ENCODE peak calls at places on chromosomes 5 and 9, in six cellular contexts. One of them, this sample, is unnamed.

GRCh38 chr5:146240951-146241350 is 37.5 kb downstream of the RBM27 start:
- DNase-seq in uterus: no peak
- DNase-seq in fibroblast of lung: peak; percentile 37
- DNase-seq in foreskin fibroblast: no peak
- DNase-seq in MM.1S: no peak
- DNase-seq in ovary: no peak
- DNase-seq in this sample: peak; percentile 0

GRCh38 chr9:69554945-69555344 is 117.2 kb downstream of the APBA1 start:
- DNase-seq in foreskin fibroblast: peak; percentile 78
- DNase-seq in fibroblast of lung: peak; percentile 89
- DNase-seq in uterus: no peak
- DNase-seq in ovary: no peak
- DNase-seq in MM.1S: no peak
- DNase-seq in this sample: peak; percentile 52

GRCh38 chr5:1564182-1564748 is 40.5 kb upstream of the LPCAT1 start:
- DNase-seq in MM.1S: no peak
- DNase-seq in fibroblast of lung: peak; percentile 67
- DNase-seq in ovary: no peak
- DNase-seq in foreskin fibroblast: peak; percentile 30
- DNase-seq in uterus: no peak
- DNase-seq in this sample: no peak

GRCh38 chr9:42386477-42386876 is 203.0 kb downstream of the SPATA31A6 start:
- DNase-seq in foreskin fibroblast: no peak
- DNase-seq in fibroblast of lung: no peak
- DNase-seq in uterus: no peak
- DNase-seq in ovary: no peak
- DNase-seq in MM.1S: no peak
- DNase-seq in this sample: no peak

GRCh38 chr5:36373527-36374086 is 71.9 kb upstream of the RANBP3L start:
- DNase-seq in ovary: no peak
- DNase-seq in uterus: peak; percentile 45
- DNase-seq in foreskin fibroblast: peak; percentile 75
- DNase-seq in fibroblast of lung: peak; percentile 85
- DNase-seq in MM.1S: no peak
- DNase-seq in this sample: no peak

GRCh38 chr9:21018177-21018576 is 13.3 kb downstream of the HACD4 start:
- DNase-seq in MM.1S: no peak
- DNase-seq in ovary: no peak
- DNase-seq in uterus: no peak
- DNase-seq in foreskin fibroblast: no peak
- DNase-seq in fibroblast of lung: no peak
- DNase-seq in this sample: no peak

GRCh38 chr5:41256400-41256799 is 43.1 kb upstream of the C6 start:
- DNase-seq in uterus: no peak
- DNase-seq in ovary: no peak
- DNase-seq in foreskin fibroblast: no peak
- DNase-seq in MM.1S: no peak
- DNase-seq in fibroblast of lung: peak; percentile 27
- DNase-seq in this sample: no peak

GRCh38 chr9:20463823-20464222 is 158.5 kb downstream of the MLLT3 start:
- DNase-seq in uterus: no peak
- DNase-seq in fibroblast of lung: no peak
- DNase-seq in MM.1S: no peak
- DNase-seq in ovary: no peak
- DNase-seq in foreskin fibroblast: no peak
- DNase-seq in this sample: no peak

GRCh38 chr5:176174345-176175025 is 63.7 kb upstream of the SIMC1 start:
- DNase-seq in ovary: no peak
- DNase-seq in uterus: no peak
- DNase-seq in foreskin fibroblast: no peak
- DNase-seq in MM.1S: no peak
- DNase-seq in fibroblast of lung: no peak
- DNase-seq in this sample: no peak

GRCh38 chr9:95092321-95093072 is 225.0 kb downstream of the FANCC start:
- DNase-seq in MM.1S: no peak
- DNase-seq in foreskin fibroblast: peak; percentile 41
- DNase-seq in uterus: no peak
- DNase-seq in fibroblast of lung: peak; percentile 84
- DNase-seq in ovary: no peak
- DNase-seq in this sample: peak; percentile 77

GRCh38 chr5:144864113-144864512 is 693.4 kb downstream of the KCTD16 start:
- DNase-seq in foreskin fibroblast: no peak
- DNase-seq in MM.1S: no peak
- DNase-seq in fibroblast of lung: no peak
- DNase-seq in uterus: no peak
- DNase-seq in ovary: no peak
- DNase-seq in this sample: no peak

GRCh38 chr9:136847065-136847826 is 2.0 kb upstream of the PHPT1 start:
- DNase-seq in uterus: no peak
- DNase-seq in ovary: no peak
- DNase-seq in fibroblast of lung: peak; percentile 87
- DNase-seq in foreskin fibroblast: peak; percentile 66
- DNase-seq in MM.1S: no peak
- DNase-seq in this sample: no peak

GRCh38 chr5:131525805-131526204 is 109.2 kb downstream of the RAPGEF6 start:
- DNase-seq in MM.1S: no peak
- DNase-seq in foreskin fibroblast: no peak
- DNase-seq in uterus: no peak
- DNase-seq in fibroblast of lung: no peak
- DNase-seq in ovary: no peak
- DNase-seq in this sample: no peak

GRCh38 chr5:137693951-137694721 is 41.8 kb downstream of the KLHL3 start:
- DNase-seq in fibroblast of lung: no peak
- DNase-seq in foreskin fibroblast: no peak
- DNase-seq in uterus: no peak
- DNase-seq in ovary: no peak
- DNase-seq in MM.1S: no peak
- DNase-seq in this sample: no peak

GRCh38 chr9:109887079-109887478 is 107.1 kb downstream of the PALM2AKAP2 start:
- DNase-seq in ovary: no peak
- DNase-seq in fibroblast of lung: peak; percentile 79
- DNase-seq in foreskin fibroblast: peak; percentile 81
- DNase-seq in MM.1S: no peak
- DNase-seq in uterus: no peak
- DNase-seq in this sample: no peak

GRCh38 chr5:35487255-35488035 is 130.2 kb upstream of the SPEF2 start:
- DNase-seq in foreskin fibroblast: no peak
- DNase-seq in uterus: no peak
- DNase-seq in fibroblast of lung: peak; percentile 85
- DNase-seq in ovary: no peak
- DNase-seq in MM.1S: no peak
- DNase-seq in this sample: peak; percentile 21

GRCh38 chr9:86281577-86282076 is 711 bp downstream of the ISCA1 start:
- DNase-seq in ovary: no peak
- DNase-seq in foreskin fibroblast: no peak
- DNase-seq in MM.1S: no peak
- DNase-seq in fibroblast of lung: peak; percentile 42
- DNase-seq in uterus: no peak
- DNase-seq in this sample: no peak

GRCh38 chr5:61431923-61432620 is 100.0 kb downstream of the ZSWIM6 start:
- DNase-seq in MM.1S: no peak
- DNase-seq in fibroblast of lung: peak; percentile 76
- DNase-seq in ovary: no peak
- DNase-seq in uterus: no peak
- DNase-seq in foreskin fibroblast: no peak
- DNase-seq in this sample: no peak

GRCh38 chr5:51748667-51749066 is 365.4 kb downstream of the ISL1 start:
- DNase-seq in MM.1S: no peak
- DNase-seq in ovary: no peak
- DNase-seq in foreskin fibroblast: no peak
- DNase-seq in fibroblast of lung: no peak
- DNase-seq in uterus: no peak
- DNase-seq in this sample: no peak

GRCh38 chr5:56681346-56681745 is 134.0 kb upstream of the MAP3K1 start:
- DNase-seq in fibroblast of lung: no peak
- DNase-seq in ovary: no peak
- DNase-seq in foreskin fibroblast: no peak
- DNase-seq in uterus: no peak
- DNase-seq in MM.1S: no peak
- DNase-seq in this sample: no peak

GRCh38 chr5:150034677-150035076 is 34.1 kb downstream of the HMGXB3 start:
- DNase-seq in fibroblast of lung: peak; percentile 93
- DNase-seq in uterus: peak; percentile 46
- DNase-seq in foreskin fibroblast: peak; percentile 89
- DNase-seq in MM.1S: no peak
- DNase-seq in ovary: no peak
- DNase-seq in this sample: peak; percentile 63

GRCh38 chr5:103562084-103562452 is 521 bp downstream of the NUDT12 start:
- DNase-seq in fibroblast of lung: no peak
- DNase-seq in foreskin fibroblast: no peak
- DNase-seq in ovary: no peak
- DNase-seq in MM.1S: no peak
- DNase-seq in uterus: no peak
- DNase-seq in this sample: no peak

DNA sequence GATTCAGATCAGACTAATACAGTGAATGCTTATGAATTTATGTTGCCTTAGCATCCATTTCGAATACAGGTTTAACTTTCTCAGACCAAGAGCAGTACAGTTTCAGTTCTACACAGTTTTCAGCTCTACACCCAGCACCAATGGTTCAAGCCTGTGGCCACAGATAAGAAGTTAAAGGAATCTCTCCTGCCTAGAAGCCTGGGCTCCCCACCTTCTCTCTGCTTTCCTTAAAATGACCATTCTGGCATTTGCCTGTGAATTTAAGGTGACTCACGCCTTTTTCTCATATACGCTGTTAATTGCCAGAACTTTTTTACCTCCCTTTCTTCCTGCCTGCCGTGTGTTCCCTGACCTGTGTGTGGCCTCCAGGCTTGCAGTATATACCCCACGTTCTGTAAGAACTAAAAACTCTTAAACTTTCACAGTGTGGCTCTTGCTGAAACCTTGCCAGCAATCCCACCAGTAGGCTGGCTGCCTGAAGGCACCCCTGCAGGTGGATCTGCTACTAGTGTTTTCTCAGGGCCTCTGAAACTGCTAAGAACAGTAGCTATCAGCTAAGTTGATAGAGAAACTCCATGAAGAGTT is 692.8 kb upstream of the CDH18 start:
- DNase-seq in foreskin fibroblast: no peak
- DNase-seq in fibroblast of lung: no peak
- DNase-seq in uterus: no peak
- DNase-seq in MM.1S: peak; percentile 38
- DNase-seq in ovary: no peak
- DNase-seq in this sample: no peak
- H3K4me3 ChIP-seq in foreskin fibroblast: no peak overlapping the region
- H3K4me3 ChIP-seq in fibroblast of lung: no peak overlapping the region
- H3K4me3 ChIP-seq in uterus: no peak overlapping the region
- H3K4me3 ChIP-seq in MM.1S: no peak overlapping the region
- H3K4me3 ChIP-seq in ovary: no peak overlapping the region
- H3K4me3 ChIP-seq in this sample: no peak overlapping the region

GRCh38 chr5:154049685-154050084 is 10.9 kb downstream of the MFAP3 start:
- DNase-seq in ovary: no peak
- DNase-seq in uterus: no peak
- DNase-seq in fibroblast of lung: no peak
- DNase-seq in MM.1S: no peak
- DNase-seq in foreskin fibroblast: no peak
- DNase-seq in this sample: no peak
- TF ChIP-seq CTCF in ovary: no peak
- TF ChIP-seq CTCF in uterus: no peak
- TF ChIP-seq CTCF in fibroblast of lung: no peak
- TF ChIP-seq CTCF in MM.1S: no peak
- TF ChIP-seq CTCF in foreskin fibroblast: no peak
- TF ChIP-seq CTCF in this sample: no peak

GRCh38 chr5:128083811-128084227 is 253 bp downstream of the SLC12A2 start:
- DNase-seq in uterus: no peak
- DNase-seq in foreskin fibroblast: peak; percentile 56
- DNase-seq in MM.1S: no peak
- DNase-seq in fibroblast of lung: peak; percentile 58
- DNase-seq in ovary: no peak
- DNase-seq in this sample: no peak

GRCh38 chr5:128082551-128083032 is 974 bp upstream of the SLC12A2 start:
- DNase-seq in MM.1S: no peak
- DNase-seq in ovary: no peak
- DNase-seq in foreskin fibroblast: no peak
- DNase-seq in fibroblast of lung: no peak
- DNase-seq in uterus: no peak
- DNase-seq in this sample: no peak

GRCh38 chr5:128084228-128085167 is 932 bp downstream of the SLC12A2 start:
- DNase-seq in fibroblast of lung: no peak
- DNase-seq in uterus: peak; percentile 31
- DNase-seq in MM.1S: peak; percentile 41
- DNase-seq in ovary: peak; percentile 53
- DNase-seq in foreskin fibroblast: peak; percentile 26
- DNase-seq in this sample: no peak

GRCh38 chr5:128083033-128083810 is at the start of gene SLC12A2:
- DNase-seq in MM.1S: peak; percentile 96
- DNase-seq in ovary: peak; percentile 92
- DNase-seq in fibroblast of lung: peak; percentile 98
- DNase-seq in uterus: peak; percentile 89
- DNase-seq in foreskin fibroblast: peak; percentile 96
- DNase-seq in this sample: peak; percentile 81

DNA sequence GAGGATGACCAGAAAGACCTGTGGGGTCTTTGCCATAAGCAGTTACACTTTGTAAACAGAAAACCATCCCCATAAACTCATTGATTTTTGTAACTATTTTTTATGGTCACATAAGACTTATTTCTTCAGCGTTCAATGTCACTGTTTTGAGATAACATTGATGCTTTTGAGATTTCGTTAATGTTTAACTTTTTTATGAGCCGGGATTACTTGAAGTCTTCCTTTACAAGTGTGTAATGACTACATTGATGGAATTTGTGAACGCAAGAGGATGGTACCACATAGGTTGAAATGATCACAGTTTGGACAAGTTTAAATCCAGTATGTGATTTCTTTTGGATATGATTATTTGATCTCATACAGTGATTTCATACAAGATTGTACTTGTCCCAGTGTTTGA is 1.8 kb downstream of the SLC12A2 start:
- DNase-seq in fibroblast of lung: no peak
- DNase-seq in foreskin fibroblast: no peak
- DNase-seq in ovary: no peak
- DNase-seq in MM.1S: no peak
- DNase-seq in uterus: no peak
- DNase-seq in this sample: no peak
- H3K4me3 ChIP-seq in fibroblast of lung: peak overlapping the region; percentile 70
- H3K4me3 ChIP-seq in foreskin fibroblast: peak overlapping the region; percentile 63
- H3K4me3 ChIP-seq in ovary: peak overlapping the region; percentile 87
- H3K4me3 ChIP-seq in MM.1S: peak overlapping the region; percentile 73
- H3K4me3 ChIP-seq in uterus: peak overlapping the region; percentile 88
- H3K4me3 ChIP-seq in this sample: no peak overlapping the region

DNA sequence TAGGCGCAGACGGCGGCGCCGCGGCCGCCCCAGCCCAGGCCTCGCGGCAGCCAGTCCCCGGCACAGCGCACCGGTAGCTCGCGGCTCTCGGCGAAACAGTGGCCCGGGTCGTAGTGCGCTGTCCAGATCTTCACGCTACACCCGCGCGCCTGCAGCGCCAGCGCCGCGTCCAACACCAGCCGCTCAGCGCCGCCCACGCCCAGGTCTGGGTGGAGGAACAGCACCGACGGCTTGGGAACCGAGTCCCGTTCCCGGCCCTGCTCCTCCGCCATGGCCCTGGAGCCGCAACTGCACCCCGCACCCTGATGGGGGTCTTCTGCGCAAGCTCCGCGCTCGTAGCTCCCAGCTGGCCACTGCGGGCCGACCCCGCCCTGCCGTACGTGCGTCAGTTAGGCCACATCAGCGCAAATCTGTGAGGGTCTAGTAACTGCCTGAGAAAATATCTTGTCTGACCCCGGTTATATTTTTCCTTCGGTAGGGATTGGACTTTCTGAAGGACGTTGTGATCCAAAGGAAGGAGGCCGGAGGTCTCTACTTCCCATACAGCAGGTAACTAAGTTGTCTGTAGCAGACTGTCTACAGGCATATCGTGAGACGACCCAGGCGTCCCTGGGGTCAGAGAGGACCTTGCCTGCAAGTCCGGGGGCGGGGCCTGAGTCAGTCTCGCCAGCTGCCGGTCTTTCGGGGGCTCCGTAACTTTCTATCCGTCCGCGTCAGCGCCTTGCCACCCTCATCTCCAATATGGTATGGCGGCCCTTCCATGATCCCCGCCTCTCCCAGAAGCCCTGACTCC is at the start of the genes ALG2 and SEC61B:
- DNase-seq in uterus: peak; percentile 93
- DNase-seq in fibroblast of lung: peak; percentile 98
- DNase-seq in foreskin fibroblast: peak; percentile 94
- DNase-seq in ovary: peak; percentile 94
- DNase-seq in MM.1S: peak; percentile 94
- DNase-seq in this sample: peak; percentile 87
- TF ChIP-seq CTCF in uterus: peak; percentile 26
- TF ChIP-seq CTCF in fibroblast of lung: no peak
- TF ChIP-seq CTCF in foreskin fibroblast: no peak
- TF ChIP-seq CTCF in ovary: peak; percentile 3
- TF ChIP-seq CTCF in MM.1S: no peak
- TF ChIP-seq CTCF in this sample: no peak